ENCODE peak calls at places on chromosome 1, in nine cellular contexts. V, A, B, F, Q, R, O, T and L are unnamed samples.

GRCh38 chr1:26959722-26960624 is at the start of gene KDF1:
- DNase-seq in V (peak), A (no peak), B (peak), F (peak), Q (no peak), R (no peak), O (no peak), T (peak), L (no peak)

GRCh38 chr1:53754484-53755312 is 15.7 kb upstream of the GLIS1 start:
- DNase-seq in V (peak), A (no peak), B (no peak), F (no peak), Q (no peak), R (peak), O (peak), T (peak), L (peak)

GRCh38 chr1:40299366-40300248 is 17.5 kb downstream of the COL9A2 start:
- DNase-seq in V (no peak), A (no peak), B (no peak), F (no peak), Q (no peak), R (no peak), O (no peak), T (no peak), L (no peak)

GRCh38 chr1:228270032-228270431 is 62.2 kb downstream of the OBSCN start:
- DNase-seq in V (no peak), A (no peak), B (no peak), F (no peak), Q (no peak), R (no peak), O (no peak), T (peak), L (no peak)

GRCh38 chr1:47650205-47650604 is 212.4 kb downstream of the FOXD2 start:
- DNase-seq in V (peak), A (peak), B (no peak), F (peak), Q (no peak), R (no peak), O (peak), T (peak), L (no peak)

GRCh38 chr1:104132386-104132973 is 382.8 kb downstream of the AMY1C start:
- DNase-seq in V (no peak), A (peak), B (no peak), F (no peak), Q (no peak), R (peak), O (no peak), T (peak), L (peak)

GRCh38 chr1:109490029-109490933 is 3.6 kb upstream of the CYB561D1 start:
- DNase-seq in V (peak), A (no peak), B (peak), F (no peak), Q (no peak), R (peak), O (peak), T (peak), L (peak)

GRCh38 chr1:84497631-84498278 is 8.4 kb upstream of the SPATA1 start:
- DNase-seq in V (no peak), A (no peak), B (no peak), F (no peak), Q (no peak), R (no peak), O (no peak), T (no peak), L (peak)

GRCh38 chr1:145967288-145967687 is 2.8 kb downstream of the POLR3GL start:
- DNase-seq in V (no peak), A (no peak), B (no peak), F (no peak), Q (no peak), R (no peak), O (no peak), T (no peak), L (no peak)

GRCh38 chr1:86825294-86825693 is 88.6 kb downstream of the SELENOF start:
- DNase-seq in V (no peak), A (no peak), B (no peak), F (no peak), Q (no peak), R (no peak), O (no peak), T (no peak), L (no peak)

GRCh38 chr1:91753878-91754277 is 132.1 kb downstream of the TGFBR3 start:
- DNase-seq in V (no peak), A (no peak), B (no peak), F (no peak), Q (no peak), R (no peak), O (no peak), T (no peak), L (no peak)

GRCh38 chr1:223289621-223290020 is 74.4 kb downstream of the SUSD4 start:
- DNase-seq in V (no peak), A (no peak), B (no peak), F (no peak), Q (no peak), R (no peak), O (no peak), T (peak), L (no peak)

GRCh38 chr1:243950166-243950565 is 100.1 kb upstream of the AKT3 start:
- DNase-seq in V (no peak), A (no peak), B (no peak), F (no peak), Q (no peak), R (no peak), O (no peak), T (peak), L (no peak)

GRCh38 chr1:224784606-224785328 is 144.7 kb upstream of the DNAH14 start:
- DNase-seq in V (no peak), A (no peak), B (no peak), F (no peak), Q (no peak), R (no peak), O (no peak), T (peak), L (no peak)

GRCh38 chr1:66335859-66336640 is 197.9 kb upstream of the SGIP1 start:
- DNase-seq in V (peak), A (no peak), B (peak), F (peak), Q (peak), R (peak), O (peak), T (peak), L (no peak)

GRCh38 chr1:95730986-95731385 is 497.0 kb downstream of the RWDD3 start:
- DNase-seq in V (no peak), A (no peak), B (no peak), F (no peak), Q (no peak), R (no peak), O (no peak), T (peak), L (no peak)

GRCh38 chr1:10598088-10598712 is 123.5 kb downstream of the PEX14 start:
- DNase-seq in V (no peak), A (no peak), B (no peak), F (no peak), Q (no peak), R (no peak), O (no peak), T (peak), L (no peak)

GRCh38 chr1:2480986-2481364 is 4.9 kb downstream of the PLCH2 start:
- DNase-seq in V (no peak), A (no peak), B (no peak), F (no peak), Q (no peak), R (no peak), O (no peak), T (peak), L (no peak)

GRCh38 chr1:235199441-235199840 is 38.4 kb upstream of the RBM34 start:
- DNase-seq in V (no peak), A (no peak), B (no peak), F (no peak), Q (no peak), R (peak), O (no peak), T (peak), L (peak)

GRCh38 chr1:210222288-210223006 is 10.1 kb upstream of the SERTAD4 start:
- DNase-seq in V (peak), A (no peak), B (no peak), F (peak), Q (no peak), R (no peak), O (no peak), T (peak), L (no peak)

GRCh38 chr1:56291374-56291841 is 288.0 kb downstream of the PLPP3 start:
- DNase-seq in V (no peak), A (no peak), B (no peak), F (peak), Q (no peak), R (no peak), O (peak), T (no peak), L (no peak)

GRCh38 chr1:156444407-156445001 is 56.1 kb downstream of the MEF2D start:
- DNase-seq in V (no peak), A (no peak), B (no peak), F (no peak), Q (no peak), R (peak), O (no peak), T (peak), L (peak)

GRCh38 chr1:182671779-182672486 is 12.5 kb downstream of the RGS8 start:
- DNase-seq in V (no peak), A (no peak), B (no peak), F (no peak), Q (no peak), R (no peak), O (no peak), T (no peak), L (no peak)

GRCh38 chr1:46065405-46065804 is 67.0 kb downstream of the PIK3R3 start:
- DNase-seq in V (no peak), A (no peak), B (peak), F (no peak), Q (no peak), R (peak), O (no peak), T (peak), L (peak)

GRCh38 chr1:205600085-205600484 is 31.7 kb downstream of the ELK4 start:
- DNase-seq in V (no peak), A (no peak), B (no peak), F (no peak), Q (no peak), R (no peak), O (no peak), T (peak), L (no peak)

GRCh38 chr1:239337776-239338435 is 48.5 kb upstream of the CHRM3 start:
- DNase-seq in V (peak), A (no peak), B (no peak), F (no peak), Q (no peak), R (no peak), O (no peak), T (no peak), L (no peak)

GRCh38 chr1:223670458-223671159 is 5.1 kb upstream of the CAPN8 start:
- DNase-seq in V (peak), A (no peak), B (no peak), F (peak), Q (no peak), R (peak), O (no peak), T (peak), L (no peak)

GRCh38 chr1:2347409-2347785 is 44.0 kb downstream of the MORN1 start:
- DNase-seq in V (no peak), A (no peak), B (no peak), F (peak), Q (no peak), R (no peak), O (peak), T (no peak), L (no peak)

GRCh38 chr1:41226816-41227215 is 15.3 kb downstream of the SCMH1 start:
- DNase-seq in V (no peak), A (no peak), B (no peak), F (no peak), Q (no peak), R (no peak), O (no peak), T (peak), L (no peak)

GRCh38 chr1:220810179-220810653 is 23.5 kb downstream of the MTARC1 start:
- DNase-seq in V (peak), A (peak), B (peak), F (peak), Q (peak), R (peak), O (peak), T (peak), L (peak)
- H3K4me3 ChIP-seq in V (no peak), A (peak), B (no peak), F (peak), Q (no peak), R (no peak), O (peak), T (peak), L (peak)

GRCh38 chr1:197632651-197633050 is 142.6 kb downstream of the DENND1B start:
- DNase-seq in V (no peak), A (no peak), B (no peak), F (no peak), Q (no peak), R (peak), O (no peak), T (no peak), L (no peak)
- H3K4me3 ChIP-seq in V (no peak), A (no peak), B (no peak), F (no peak), Q (no peak), R (no peak), O (no peak), T (no peak), L (no peak)

GRCh38 chr1:23774174-23774880 is 3.9 kb upstream of the PITHD1 start:
- DNase-seq in V (no peak), A (no peak), B (no peak), F (no peak), Q (no peak), R (no peak), O (no peak), T (no peak), L (no peak)

GRCh38 chr1:23784846-23785245 is 6.1 kb upstream of the LYPLA2 start:
- DNase-seq in V (no peak), A (no peak), B (no peak), F (no peak), Q (no peak), R (no peak), O (no peak), T (no peak), L (no peak)

GRCh38 chr1:23777979-23778814 is at the start of gene PITHD1:
- DNase-seq in V (peak), A (no peak), B (peak), F (peak), Q (peak), R (peak), O (peak), T (peak), L (peak)

GRCh38 chr1:23776198-23776597 is 2.0 kb upstream of the PITHD1 start:
- DNase-seq in V (no peak), A (no peak), B (no peak), F (no peak), Q (no peak), R (no peak), O (no peak), T (no peak), L (no peak)

GRCh38 chr1:23779826-23780371 is 1.7 kb downstream of the PITHD1 start:
- DNase-seq in V (no peak), A (no peak), B (no peak), F (no peak), Q (no peak), R (no peak), O (no peak), T (peak), L (no peak)
- H3K4me3 ChIP-seq in V (no peak), A (peak), B (no peak), F (no peak), Q (peak), R (peak), O (no peak), T (no peak), L (no peak)

DNA sequence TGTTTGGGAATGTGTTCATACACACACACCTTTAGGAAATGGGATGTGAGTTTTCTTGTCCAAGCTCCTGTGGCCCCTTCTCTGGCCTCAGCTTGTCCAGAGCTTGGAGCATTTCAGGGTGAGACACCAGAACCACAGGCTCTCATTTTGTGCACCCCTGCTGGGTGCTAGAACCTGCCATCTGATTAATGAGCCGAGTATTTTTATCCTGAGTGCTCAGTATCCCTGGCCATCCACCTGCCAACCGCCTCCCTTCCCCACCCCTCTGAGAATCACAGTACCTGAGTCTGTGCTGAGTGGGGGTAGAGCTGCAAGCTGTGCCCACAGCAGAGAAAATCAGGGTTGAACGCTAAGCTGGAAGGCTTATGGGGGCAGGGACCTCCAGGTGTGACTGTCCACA is 1.4 kb downstream of the CASQ1 start:
- DNase-seq in V (no peak), A (no peak), B (no peak), F (no peak), Q (no peak), R (no peak), O (no peak), T (no peak), L (no peak)
- H3K4me3 ChIP-seq in V (no peak), A (no peak), B (no peak), F (no peak), Q (no peak), R (no peak), O (no peak), T (no peak), L (no peak)

DNA sequence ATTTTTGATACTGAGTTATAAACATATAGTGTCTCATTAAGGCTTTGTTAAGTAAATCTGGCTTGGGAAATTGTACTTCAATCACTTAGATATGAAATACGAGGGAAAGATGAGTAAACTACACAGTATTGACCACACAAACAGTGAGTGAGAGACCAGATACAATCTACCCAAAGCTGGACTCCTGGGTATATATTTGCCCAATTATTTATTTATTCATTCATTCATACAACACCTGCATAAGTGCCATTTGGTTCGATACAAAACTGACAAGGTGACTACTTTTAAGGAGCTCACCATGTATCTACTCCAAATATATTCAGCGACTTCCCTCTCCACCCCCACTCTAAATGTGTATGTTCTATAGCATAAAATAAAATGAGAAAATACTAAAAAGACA is 143.4 kb downstream of the TGFB2 start:
- DNase-seq in V (no peak), A (no peak), B (no peak), F (no peak), Q (no peak), R (no peak), O (no peak), T (no peak), L (no peak)
- H3K4me3 ChIP-seq in V (no peak), A (no peak), B (no peak), F (no peak), Q (no peak), R (no peak), O (no peak), T (no peak), L (no peak)

DNA sequence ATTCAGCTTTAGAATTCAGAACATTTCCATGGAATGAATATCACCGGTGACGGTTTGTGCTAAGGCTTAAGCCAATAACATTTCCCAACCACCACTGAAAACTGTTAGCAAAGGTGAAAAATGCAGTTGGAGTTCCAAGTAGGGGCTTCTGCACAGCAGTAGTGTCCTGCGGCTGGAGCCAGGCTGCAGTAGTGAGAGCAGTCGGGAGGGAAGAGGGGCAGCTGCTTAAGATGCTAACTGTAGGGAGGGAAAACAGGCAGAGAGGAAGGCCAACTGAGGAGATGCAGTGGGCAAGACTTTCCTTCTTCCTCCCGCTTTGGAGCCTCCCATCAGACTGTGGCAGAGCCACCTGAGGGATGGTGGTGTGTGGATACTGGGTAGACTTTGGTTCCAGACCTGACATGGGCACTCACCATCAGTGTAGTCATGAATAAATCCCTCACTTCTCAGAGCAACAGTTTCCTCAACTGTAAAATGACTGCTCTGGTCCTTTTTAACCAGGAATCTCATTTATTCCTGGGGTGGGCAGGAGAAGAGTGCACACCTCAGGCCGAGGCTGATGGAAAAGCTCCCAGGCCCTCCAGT is 3.2 kb downstream of the F3 start:
- DNase-seq in V (no peak), A (no peak), B (no peak), F (no peak), Q (no peak), R (no peak), O (no peak), T (no peak), L (no peak)
- H3K4me3 ChIP-seq in V (peak), A (no peak), B (no peak), F (peak), Q (no peak), R (no peak), O (peak), T (peak), L (no peak)

GRCh38 chr1:169426174-169426716 is 1.0 kb downstream of the CCDC181 start:
- DNase-seq in V (no peak), A (no peak), B (no peak), F (no peak), Q (no peak), R (no peak), O (no peak), T (peak), L (no peak)
- H3K4me3 ChIP-seq in V (no peak), A (no peak), B (no peak), F (no peak), Q (no peak), R (no peak), O (no peak), T (peak), L (no peak)